ENCODE peak calls at places on chromosomes 13 and 19, in four cellular contexts. One of them, this sample, is unnamed.

GRCh38 chr19:30864460-30865215 is 484.6 kb downstream of the TSHZ3 start:
- DNase-seq in frontal cortex: no peak
- DNase-seq in C1 segment of cervical spinal cord: peak
- DNase-seq in BJ: no peak
- DNase-seq in this sample: peak

GRCh38 chr13:38090913-38091312 is 221.3 kb upstream of the TRPC4 start:
- DNase-seq in frontal cortex: no peak
- DNase-seq in C1 segment of cervical spinal cord: no peak
- DNase-seq in BJ: no peak
- DNase-seq in this sample: no peak

GRCh38 chr13:34748078-34748477 is 194.0 kb upstream of the NBEA start:
- DNase-seq in C1 segment of cervical spinal cord: no peak
- DNase-seq in frontal cortex: no peak
- DNase-seq in BJ: no peak
- DNase-seq in this sample: peak

GRCh38 chr13:44648392-44649117 is 72.4 kb upstream of the TSC22D1 start:
- DNase-seq in frontal cortex: no peak
- DNase-seq in BJ: no peak
- DNase-seq in C1 segment of cervical spinal cord: no peak
- DNase-seq in this sample: no peak

GRCh38 chr13:112900691-112901091 is 68.3 kb upstream of the MCF2L start:
- DNase-seq in C1 segment of cervical spinal cord: no peak
- DNase-seq in BJ: no peak
- DNase-seq in frontal cortex: no peak
- DNase-seq in this sample: no peak

GRCh38 chr13:41017744-41018582 is 1.2 kb downstream of the ELF1 start:
- DNase-seq in frontal cortex: no peak
- DNase-seq in C1 segment of cervical spinal cord: no peak
- DNase-seq in BJ: no peak
- DNase-seq in this sample: no peak

GRCh38 chr13:27792393-27793218 is at the start of gene GSX1:
- DNase-seq in frontal cortex: peak
- DNase-seq in BJ: no peak
- DNase-seq in C1 segment of cervical spinal cord: no peak
- DNase-seq in this sample: peak

GRCh38 chr13:110187501-110188161 is 119.3 kb downstream of the COL4A1 start:
- DNase-seq in frontal cortex: no peak
- DNase-seq in C1 segment of cervical spinal cord: no peak
- DNase-seq in BJ: no peak
- DNase-seq in this sample: no peak

GRCh38 chr13:52405767-52406494 is at the start of gene THSD1:
- DNase-seq in frontal cortex: peak
- DNase-seq in BJ: no peak
- DNase-seq in C1 segment of cervical spinal cord: no peak
- DNase-seq in this sample: no peak

GRCh38 chr19:42114412-42114811 is 17.8 kb downstream of the POU2F2 start:
- DNase-seq in frontal cortex: no peak
- DNase-seq in BJ: no peak
- DNase-seq in C1 segment of cervical spinal cord: no peak
- DNase-seq in this sample: no peak

GRCh38 chr19:35136977-35137702 is 1.5 kb upstream of the FXYD1 start:
- DNase-seq in frontal cortex: no peak
- DNase-seq in BJ: no peak
- DNase-seq in C1 segment of cervical spinal cord: no peak
- DNase-seq in this sample: no peak

GRCh38 chr13:30998548-30999140 is 66.2 kb downstream of the TEX26 start:
- DNase-seq in BJ: no peak
- DNase-seq in C1 segment of cervical spinal cord: no peak
- DNase-seq in frontal cortex: no peak
- DNase-seq in this sample: peak

GRCh38 chr19:1379126-1379905 is 4.4 kb upstream of the NDUFS7 start:
- DNase-seq in C1 segment of cervical spinal cord: no peak
- DNase-seq in frontal cortex: no peak
- DNase-seq in BJ: no peak
- DNase-seq in this sample: no peak

GRCh38 chr19:51709575-51709974 is 14.2 kb downstream of the HAS1 start:
- DNase-seq in BJ: no peak
- DNase-seq in frontal cortex: no peak
- DNase-seq in C1 segment of cervical spinal cord: no peak
- DNase-seq in this sample: no peak

This sample was measured in hypothalamus.